ENCODE peak calls at places on chromosomes 6 and 20, in six cellular contexts. One of them, this sample, is unnamed. For H3K27me3, the result is how much of the 10 kb centered on the place peaks cover.

GRCh38 chr20:53859684-53860083 is 210.7 kb downstream of the BCAS1 start:
- DNase-seq in mesenchymal stem cell: no peak
- DNase-seq in body of pancreas: no peak
- DNase-seq in RWPE2: no peak
- DNase-seq in breast epithelium: no peak
- DNase-seq in tibial nerve: peak
- DNase-seq in this sample: no peak

GRCh38 chr6:2919401-2919800 is 16.3 kb upstream of the SERPINB9 start:
- DNase-seq in tibial nerve: no peak
- DNase-seq in body of pancreas: no peak
- DNase-seq in breast epithelium: no peak
- DNase-seq in mesenchymal stem cell: no peak
- DNase-seq in RWPE2: no peak
- DNase-seq in this sample: no peak

GRCh38 chr6:55886185-55886836 is 10.9 kb upstream of the BMP5 start:
- DNase-seq in breast epithelium: no peak
- DNase-seq in mesenchymal stem cell: peak
- DNase-seq in tibial nerve: no peak
- DNase-seq in RWPE2: no peak
- DNase-seq in body of pancreas: no peak
- DNase-seq in this sample: no peak

GRCh38 chr20:24948939-24949679 is at the start of gene CST7:
- DNase-seq in RWPE2: peak
- DNase-seq in body of pancreas: peak
- DNase-seq in tibial nerve: no peak
- DNase-seq in mesenchymal stem cell: no peak
- DNase-seq in breast epithelium: no peak
- DNase-seq in this sample: peak

GRCh38 chr20:50088022-50088421 is 24.9 kb downstream of the UBE2V1 start:
- DNase-seq in RWPE2: no peak
- DNase-seq in breast epithelium: no peak
- DNase-seq in tibial nerve: no peak
- DNase-seq in mesenchymal stem cell: no peak
- DNase-seq in body of pancreas: no peak
- DNase-seq in this sample: no peak

GRCh38 chr6:43444601-43445000 is 10.7 kb downstream of the DLK2 start:
- DNase-seq in breast epithelium: no peak
- DNase-seq in RWPE2: no peak
- DNase-seq in tibial nerve: no peak
- DNase-seq in body of pancreas: no peak
- DNase-seq in mesenchymal stem cell: no peak
- DNase-seq in this sample: no peak

GRCh38 chr20:52869698-52870288 is 102.4 kb upstream of the TSHZ2 start:
- DNase-seq in body of pancreas: no peak
- DNase-seq in breast epithelium: no peak
- DNase-seq in RWPE2: no peak
- DNase-seq in tibial nerve: no peak
- DNase-seq in mesenchymal stem cell: no peak
- DNase-seq in this sample: no peak

GRCh38 chr6:73329201-73329600 is 24.9 kb downstream of the DPPA5 start:
- DNase-seq in tibial nerve: no peak
- DNase-seq in RWPE2: no peak
- DNase-seq in breast epithelium: no peak
- DNase-seq in mesenchymal stem cell: no peak
- DNase-seq in body of pancreas: no peak
- DNase-seq in this sample: no peak

GRCh38 chr6:37741757-37742400 is 44.2 kb upstream of the MDGA1 start:
- DNase-seq in RWPE2: no peak
- DNase-seq in body of pancreas: peak
- DNase-seq in mesenchymal stem cell: peak
- DNase-seq in tibial nerve: no peak
- DNase-seq in breast epithelium: no peak
- DNase-seq in this sample: no peak

GRCh38 chr6:26484161-26484560 is 15.9 kb upstream of the BTN1A1 start:
- DNase-seq in tibial nerve: no peak
- DNase-seq in breast epithelium: no peak
- DNase-seq in body of pancreas: no peak
- DNase-seq in mesenchymal stem cell: no peak
- DNase-seq in RWPE2: no peak
- DNase-seq in this sample: no peak

GRCh38 chr6:33271608-33272357 is at the start of the genes RPS18 and VPS52:
- DNase-seq in breast epithelium: peak
- DNase-seq in tibial nerve: peak
- DNase-seq in mesenchymal stem cell: peak
- DNase-seq in body of pancreas: peak
- DNase-seq in RWPE2: peak
- DNase-seq in this sample: peak

GRCh38 chr6:44739163-44739562 is 351.7 kb downstream of the CDC5L start:
- DNase-seq in tibial nerve: no peak
- DNase-seq in RWPE2: no peak
- DNase-seq in mesenchymal stem cell: peak
- DNase-seq in breast epithelium: no peak
- DNase-seq in body of pancreas: no peak
- DNase-seq in this sample: no peak

GRCh38 chr6:39062014-39062740 is 13.6 kb downstream of the GLP1R start:
- DNase-seq in RWPE2: no peak
- DNase-seq in tibial nerve: no peak
- DNase-seq in body of pancreas: no peak
- DNase-seq in breast epithelium: no peak
- DNase-seq in mesenchymal stem cell: no peak
- DNase-seq in this sample: no peak

GRCh38 chr20:4912380-4913142 is 88.7 kb downstream of the SLC23A2 start:
- DNase-seq in mesenchymal stem cell: no peak
- DNase-seq in tibial nerve: no peak
- DNase-seq in body of pancreas: no peak
- DNase-seq in breast epithelium: no peak
- DNase-seq in RWPE2: no peak
- DNase-seq in this sample: no peak
- H3K27ac ChIP-seq in mesenchymal stem cell: no peak
- H3K27ac ChIP-seq in tibial nerve: no peak
- H3K27ac ChIP-seq in body of pancreas: no peak
- H3K27ac ChIP-seq in breast epithelium: no peak
- H3K27ac ChIP-seq in RWPE2: no peak
- H3K27ac ChIP-seq in this sample: no peak

GRCh38 chr6:7591770-7592169 is 1.8 kb downstream of the SNRNP48 start:
- DNase-seq in RWPE2: no peak
- DNase-seq in breast epithelium: no peak
- DNase-seq in mesenchymal stem cell: no peak
- DNase-seq in body of pancreas: no peak
- DNase-seq in tibial nerve: no peak
- DNase-seq in this sample: no peak
- H3K4me3 ChIP-seq in RWPE2: no peak
- H3K4me3 ChIP-seq in breast epithelium: no peak
- H3K4me3 ChIP-seq in mesenchymal stem cell: peak
- H3K4me3 ChIP-seq in body of pancreas: no peak
- H3K4me3 ChIP-seq in tibial nerve: no peak
- H3K4me3 ChIP-seq in this sample: no peak

GRCh38 chr6:30101939-30102700 is 10.8 kb downstream of the TRIM31 start:
- DNase-seq in RWPE2: peak
- DNase-seq in mesenchymal stem cell: peak
- DNase-seq in body of pancreas: peak
- DNase-seq in tibial nerve: peak
- DNase-seq in breast epithelium: peak
- DNase-seq in this sample: peak

GRCh38 chr6:30102701-30103629 is 9.9 kb downstream of the TRIM31 start:
- DNase-seq in body of pancreas: peak
- DNase-seq in RWPE2: peak
- DNase-seq in breast epithelium: peak
- DNase-seq in tibial nerve: peak
- DNase-seq in mesenchymal stem cell: peak
- DNase-seq in this sample: peak

GRCh38 chr6:30100585-30101422 is 12.1 kb downstream of the TRIM31 start:
- DNase-seq in mesenchymal stem cell: no peak
- DNase-seq in tibial nerve: no peak
- DNase-seq in body of pancreas: peak
- DNase-seq in breast epithelium: peak
- DNase-seq in RWPE2: no peak
- DNase-seq in this sample: no peak

GRCh38 chr6:30100154-30100553 is 12.7 kb downstream of the TRIM31 start:
- DNase-seq in body of pancreas: no peak
- DNase-seq in breast epithelium: no peak
- DNase-seq in mesenchymal stem cell: no peak
- DNase-seq in tibial nerve: no peak
- DNase-seq in RWPE2: no peak
- DNase-seq in this sample: no peak

GRCh38 chr6:30101423-30101938 is 11.4 kb downstream of the TRIM31 start:
- DNase-seq in body of pancreas: no peak
- DNase-seq in RWPE2: no peak
- DNase-seq in breast epithelium: no peak
- DNase-seq in tibial nerve: no peak
- DNase-seq in mesenchymal stem cell: peak
- DNase-seq in this sample: no peak
- H3K27me3 ChIP-seq in body of pancreas: under half
- H3K27me3 ChIP-seq in RWPE2: under half
- H3K27me3 ChIP-seq in breast epithelium: under half
- H3K27me3 ChIP-seq in tibial nerve: under half
- H3K27me3 ChIP-seq in mesenchymal stem cell: half or more
- H3K27me3 ChIP-seq in this sample: under half

GRCh38 chr6:148459228-148459627 is 116.6 kb downstream of the SASH1 start:
- DNase-seq in tibial nerve: no peak
- DNase-seq in body of pancreas: no peak
- DNase-seq in RWPE2: no peak
- DNase-seq in breast epithelium: no peak
- DNase-seq in mesenchymal stem cell: no peak
- DNase-seq in this sample: no peak

GRCh38 chr6:148464319-148465010 is 121.8 kb downstream of the SASH1 start:
- DNase-seq in tibial nerve: peak
- DNase-seq in breast epithelium: peak
- DNase-seq in mesenchymal stem cell: peak
- DNase-seq in body of pancreas: peak
- DNase-seq in RWPE2: no peak
- DNase-seq in this sample: no peak

GRCh38 chr6:148462203-148462602 is 119.6 kb downstream of the SASH1 start:
- DNase-seq in breast epithelium: no peak
- DNase-seq in mesenchymal stem cell: peak
- DNase-seq in body of pancreas: no peak
- DNase-seq in tibial nerve: no peak
- DNase-seq in RWPE2: no peak
- DNase-seq in this sample: no peak

GRCh38 chr6:148463671-148464070 is 121.0 kb downstream of the SASH1 start:
- DNase-seq in tibial nerve: no peak
- DNase-seq in breast epithelium: no peak
- DNase-seq in body of pancreas: no peak
- DNase-seq in RWPE2: no peak
- DNase-seq in mesenchymal stem cell: peak
- DNase-seq in this sample: no peak

DNA sequence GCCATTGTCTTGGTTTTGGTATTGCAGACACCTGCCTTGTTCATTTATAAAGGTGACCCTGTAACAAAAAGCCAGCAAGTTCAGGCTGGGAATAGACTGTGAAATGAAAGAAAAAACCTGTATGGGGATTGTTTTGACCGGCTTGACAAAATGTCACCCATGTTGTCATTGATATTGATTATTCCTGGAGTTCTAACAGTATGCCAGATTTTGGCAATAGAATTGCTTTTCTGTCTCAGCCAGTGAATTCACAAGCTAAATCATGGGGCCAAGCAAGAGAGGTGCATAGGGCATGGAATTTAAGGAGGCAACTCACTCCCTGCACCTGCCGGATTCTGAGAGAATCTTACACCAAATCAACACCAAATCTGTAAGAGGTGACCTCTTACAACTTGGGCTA is 118.6 kb downstream of the SASH1 start:
- DNase-seq in RWPE2: no peak
- DNase-seq in mesenchymal stem cell: no peak
- DNase-seq in body of pancreas: no peak
- DNase-seq in tibial nerve: no peak
- DNase-seq in breast epithelium: no peak
- DNase-seq in this sample: no peak
- H3K27ac ChIP-seq in RWPE2: no peak
- H3K27ac ChIP-seq in mesenchymal stem cell: no peak
- H3K27ac ChIP-seq in body of pancreas: no peak
- H3K27ac ChIP-seq in tibial nerve: no peak
- H3K27ac ChIP-seq in breast epithelium: no peak
- H3K27ac ChIP-seq in this sample: no peak

DNA sequence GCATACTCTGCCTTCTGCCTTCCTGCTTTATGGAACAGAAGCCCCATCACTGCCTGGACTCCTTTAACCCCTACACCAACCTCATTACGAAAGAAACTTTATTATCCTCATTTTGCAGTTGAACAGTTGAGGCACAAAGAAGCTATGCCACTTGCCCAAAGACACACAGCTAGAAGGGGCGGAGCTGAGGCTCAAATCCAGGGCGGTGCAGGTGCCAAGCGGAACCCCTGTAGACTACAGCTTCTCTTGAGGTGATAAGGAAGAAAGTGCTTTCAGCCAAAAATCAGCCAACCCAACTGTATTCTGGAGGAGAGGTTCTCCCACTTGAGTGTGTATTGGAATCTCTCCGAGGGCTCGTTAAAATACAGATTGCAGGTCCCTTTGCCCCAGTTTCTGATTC is 90.5 kb downstream of the PRND start:
- DNase-seq in breast epithelium: no peak
- DNase-seq in RWPE2: no peak
- DNase-seq in body of pancreas: no peak
- DNase-seq in mesenchymal stem cell: no peak
- DNase-seq in tibial nerve: no peak
- DNase-seq in this sample: no peak
- H3K4me3 ChIP-seq in breast epithelium: no peak
- H3K4me3 ChIP-seq in RWPE2: no peak
- H3K4me3 ChIP-seq in body of pancreas: no peak
- H3K4me3 ChIP-seq in mesenchymal stem cell: no peak
- H3K4me3 ChIP-seq in tibial nerve: no peak
- H3K4me3 ChIP-seq in this sample: peak

DNA sequence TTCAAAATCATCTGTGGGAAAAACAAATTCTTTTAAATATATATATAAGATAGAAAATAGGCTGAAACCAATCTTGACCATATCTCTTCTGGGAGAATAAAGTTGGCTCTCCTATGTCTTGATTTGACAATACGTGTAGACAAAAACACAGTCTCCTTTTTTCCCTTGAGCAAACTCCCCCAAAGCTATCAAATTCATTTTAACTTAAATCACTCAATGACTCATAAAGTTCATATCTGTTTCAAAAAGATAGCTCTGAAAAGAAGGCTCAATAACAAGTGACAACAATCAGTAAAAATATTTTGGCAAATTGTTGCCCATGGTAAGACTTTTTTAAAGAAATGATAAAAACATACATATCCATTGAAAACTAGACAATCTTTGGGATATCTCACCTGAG is 236.0 kb upstream of the TENT5A start:
- DNase-seq in body of pancreas: no peak
- DNase-seq in tibial nerve: no peak
- DNase-seq in mesenchymal stem cell: no peak
- DNase-seq in breast epithelium: no peak
- DNase-seq in RWPE2: no peak
- DNase-seq in this sample: no peak
- H3K27me3 ChIP-seq in body of pancreas: under half
- H3K27me3 ChIP-seq in tibial nerve: under half
- H3K27me3 ChIP-seq in mesenchymal stem cell: under half
- H3K27me3 ChIP-seq in breast epithelium: under half
- H3K27me3 ChIP-seq in RWPE2: under half
- H3K27me3 ChIP-seq in this sample: under half

This sample was measured in effector memory CD4-positive, alpha-beta T cell.